ENCODE peak calls at places on chromosomes 4 and X, in four cellular contexts. One of them, this sample, is unnamed.

GRCh38 chr4:39732728-39733127 is 34.8 kb downstream of the UBE2K start:
- DNase-seq in AG09319: peak
- DNase-seq in Karpas-422: no peak
- DNase-seq in activated gamma-delta T cell: no peak
- DNase-seq in this sample: peak

GRCh38 chr4:77022581-77023133 is 53.1 kb downstream of the CCNI start:
- DNase-seq in AG09319: no peak
- DNase-seq in Karpas-422: no peak
- DNase-seq in activated gamma-delta T cell: no peak
- DNase-seq in this sample: no peak

GRCh38 chr4:128924951-128925350 is 115.5 kb downstream of the JADE1 start:
- DNase-seq in activated gamma-delta T cell: no peak
- DNase-seq in Karpas-422: peak
- DNase-seq in AG09319: no peak
- DNase-seq in this sample: no peak

GRCh38 chr4:3250438-3250955 is 1.5 kb downstream of the MSANTD1 start:
- DNase-seq in AG09319: no peak
- DNase-seq in activated gamma-delta T cell: no peak
- DNase-seq in Karpas-422: no peak
- DNase-seq in this sample: no peak

GRCh38 chr4:113784497-113785254 is 23.1 kb upstream of the CAMK2D start:
- DNase-seq in Karpas-422: no peak
- DNase-seq in AG09319: peak
- DNase-seq in activated gamma-delta T cell: no peak
- DNase-seq in this sample: peak

GRCh38 chr4:66032571-66032970 is 362.3 kb upstream of the EPHA5 start:
- DNase-seq in Karpas-422: no peak
- DNase-seq in AG09319: no peak
- DNase-seq in activated gamma-delta T cell: no peak
- DNase-seq in this sample: no peak

GRCh38 chrX:100072286-100072685 is 337.8 kb downstream of the PCDH19 start:
- DNase-seq in activated gamma-delta T cell: no peak
- DNase-seq in Karpas-422: no peak
- DNase-seq in AG09319: no peak
- DNase-seq in this sample: no peak

GRCh38 chr4:60962286-60962685 is 237.8 kb upstream of the ADGRL3 start:
- DNase-seq in Karpas-422: no peak
- DNase-seq in activated gamma-delta T cell: no peak
- DNase-seq in AG09319: no peak
- DNase-seq in this sample: no peak

GRCh38 chr4:185573651-185574199 is 38.4 kb upstream of the PDLIM3 start:
- DNase-seq in activated gamma-delta T cell: no peak
- DNase-seq in Karpas-422: no peak
- DNase-seq in AG09319: no peak
- DNase-seq in this sample: peak

GRCh38 chr4:168498259-168498658 is 1.4 kb downstream of the PALLD start:
- DNase-seq in AG09319: no peak
- DNase-seq in activated gamma-delta T cell: no peak
- DNase-seq in Karpas-422: no peak
- DNase-seq in this sample: no peak

GRCh38 chr4:5463936-5464650 is 244.3 kb downstream of the EVC2 start:
- DNase-seq in Karpas-422: peak
- DNase-seq in AG09319: no peak
- DNase-seq in activated gamma-delta T cell: no peak
- DNase-seq in this sample: no peak

GRCh38 chr4:146073517-146073916 is 102.0 kb upstream of the LSM6 start:
- DNase-seq in activated gamma-delta T cell: no peak
- DNase-seq in AG09319: peak
- DNase-seq in Karpas-422: no peak
- DNase-seq in this sample: no peak

This sample was measured in fibroblast of the conjunctiva.